ENCODE peak calls at places on chromosomes 13 and 19, in six cellular contexts. One of them, this sample, is unnamed.

GRCh38 chr13:24851546-24851945 is 87.6 kb downstream of the RNF17 start:
- DNase-seq in cardiac fibroblast: no peak
- DNase-seq in BJ: peak
- DNase-seq in mammary epithelial cell: peak
- DNase-seq in kidney epithelial cell: no peak
- DNase-seq in AG10803: peak
- DNase-seq in this sample: peak

GRCh38 chr13:20901668-20902437 is 693 bp downstream of the XPO4 start:
- DNase-seq in kidney epithelial cell: no peak
- DNase-seq in AG10803: peak
- DNase-seq in BJ: no peak
- DNase-seq in cardiac fibroblast: peak
- DNase-seq in mammary epithelial cell: peak
- DNase-seq in this sample: peak

GRCh38 chr19:21321996-21322395 is 7.2 kb downstream of the ZNF708 start:
- DNase-seq in BJ: no peak
- DNase-seq in cardiac fibroblast: peak
- DNase-seq in kidney epithelial cell: no peak
- DNase-seq in AG10803: peak
- DNase-seq in mammary epithelial cell: peak
- DNase-seq in this sample: peak

GRCh38 chr13:99417151-99417820 is 84.0 kb upstream of the TM9SF2 start:
- DNase-seq in BJ: no peak
- DNase-seq in mammary epithelial cell: no peak
- DNase-seq in AG10803: no peak
- DNase-seq in cardiac fibroblast: no peak
- DNase-seq in kidney epithelial cell: no peak
- DNase-seq in this sample: no peak

GRCh38 chr19:2171349-2172145 is 7.8 kb downstream of the DOT1L start:
- DNase-seq in mammary epithelial cell: no peak
- DNase-seq in kidney epithelial cell: no peak
- DNase-seq in cardiac fibroblast: peak
- DNase-seq in AG10803: no peak
- DNase-seq in BJ: no peak
- DNase-seq in this sample: peak

GRCh38 chr13:21548577-21548976 is 55.4 kb downstream of the MICU2 start:
- DNase-seq in mammary epithelial cell: no peak
- DNase-seq in AG10803: no peak
- DNase-seq in cardiac fibroblast: no peak
- DNase-seq in BJ: no peak
- DNase-seq in kidney epithelial cell: no peak
- DNase-seq in this sample: no peak

GRCh38 chr13:29959621-29960020 is 109.2 kb upstream of the UBL3 start:
- DNase-seq in kidney epithelial cell: no peak
- DNase-seq in cardiac fibroblast: no peak
- DNase-seq in AG10803: no peak
- DNase-seq in BJ: no peak
- DNase-seq in mammary epithelial cell: no peak
- DNase-seq in this sample: no peak

GRCh38 chr13:51786425-51787010 is 17.4 kb downstream of the DHRS12 start:
- DNase-seq in AG10803: peak
- DNase-seq in cardiac fibroblast: peak
- DNase-seq in BJ: no peak
- DNase-seq in kidney epithelial cell: no peak
- DNase-seq in mammary epithelial cell: no peak
- DNase-seq in this sample: no peak

GRCh38 chr19:56383826-56384605 is 9.3 kb downstream of the ZNF582 start:
- DNase-seq in cardiac fibroblast: no peak
- DNase-seq in kidney epithelial cell: no peak
- DNase-seq in AG10803: no peak
- DNase-seq in mammary epithelial cell: peak
- DNase-seq in BJ: no peak
- DNase-seq in this sample: peak

GRCh38 chr13:95530178-95530577 is 22.3 kb upstream of the CLDN10 start:
- DNase-seq in mammary epithelial cell: peak
- DNase-seq in AG10803: peak
- DNase-seq in cardiac fibroblast: peak
- DNase-seq in BJ: no peak
- DNase-seq in kidney epithelial cell: peak
- DNase-seq in this sample: peak

GRCh38 chr13:40984670-40985366 is 34.3 kb downstream of the ELF1 start:
- DNase-seq in kidney epithelial cell: no peak
- DNase-seq in cardiac fibroblast: no peak
- DNase-seq in BJ: no peak
- DNase-seq in AG10803: no peak
- DNase-seq in mammary epithelial cell: peak
- DNase-seq in this sample: peak

GRCh38 chr19:17205237-17206140 is 9.7 kb upstream of the USE1 start:
- DNase-seq in AG10803: peak
- DNase-seq in cardiac fibroblast: peak
- DNase-seq in kidney epithelial cell: no peak
- DNase-seq in BJ: no peak
- DNase-seq in mammary epithelial cell: peak
- DNase-seq in this sample: peak

GRCh38 chr19:10603873-10604459 is 16.9 kb upstream of the AP1M2 start:
- DNase-seq in AG10803: peak
- DNase-seq in mammary epithelial cell: peak
- DNase-seq in kidney epithelial cell: no peak
- DNase-seq in BJ: no peak
- DNase-seq in cardiac fibroblast: peak
- DNase-seq in this sample: peak

GRCh38 chr13:98541701-98542203 is 35.2 kb downstream of the STK24 start:
- DNase-seq in kidney epithelial cell: no peak
- DNase-seq in mammary epithelial cell: no peak
- DNase-seq in AG10803: no peak
- DNase-seq in BJ: no peak
- DNase-seq in cardiac fibroblast: no peak
- DNase-seq in this sample: peak

GRCh38 chr19:40219721-40220276 is 1.6 kb upstream of the TTC9B start:
- DNase-seq in AG10803: peak
- DNase-seq in mammary epithelial cell: peak
- DNase-seq in cardiac fibroblast: peak
- DNase-seq in kidney epithelial cell: peak
- DNase-seq in BJ: no peak
- DNase-seq in this sample: peak

GRCh38 chr19:10604460-10604980 is 17.4 kb upstream of the AP1M2 start:
- DNase-seq in BJ: no peak
- DNase-seq in AG10803: no peak
- DNase-seq in kidney epithelial cell: no peak
- DNase-seq in cardiac fibroblast: no peak
- DNase-seq in mammary epithelial cell: no peak
- DNase-seq in this sample: no peak

GRCh38 chr19:17447704-17448189 is 721 bp downstream of the TMEM221 start:
- DNase-seq in AG10803: no peak
- DNase-seq in kidney epithelial cell: no peak
- DNase-seq in BJ: no peak
- DNase-seq in cardiac fibroblast: no peak
- DNase-seq in mammary epithelial cell: no peak
- DNase-seq in this sample: no peak

DNA sequence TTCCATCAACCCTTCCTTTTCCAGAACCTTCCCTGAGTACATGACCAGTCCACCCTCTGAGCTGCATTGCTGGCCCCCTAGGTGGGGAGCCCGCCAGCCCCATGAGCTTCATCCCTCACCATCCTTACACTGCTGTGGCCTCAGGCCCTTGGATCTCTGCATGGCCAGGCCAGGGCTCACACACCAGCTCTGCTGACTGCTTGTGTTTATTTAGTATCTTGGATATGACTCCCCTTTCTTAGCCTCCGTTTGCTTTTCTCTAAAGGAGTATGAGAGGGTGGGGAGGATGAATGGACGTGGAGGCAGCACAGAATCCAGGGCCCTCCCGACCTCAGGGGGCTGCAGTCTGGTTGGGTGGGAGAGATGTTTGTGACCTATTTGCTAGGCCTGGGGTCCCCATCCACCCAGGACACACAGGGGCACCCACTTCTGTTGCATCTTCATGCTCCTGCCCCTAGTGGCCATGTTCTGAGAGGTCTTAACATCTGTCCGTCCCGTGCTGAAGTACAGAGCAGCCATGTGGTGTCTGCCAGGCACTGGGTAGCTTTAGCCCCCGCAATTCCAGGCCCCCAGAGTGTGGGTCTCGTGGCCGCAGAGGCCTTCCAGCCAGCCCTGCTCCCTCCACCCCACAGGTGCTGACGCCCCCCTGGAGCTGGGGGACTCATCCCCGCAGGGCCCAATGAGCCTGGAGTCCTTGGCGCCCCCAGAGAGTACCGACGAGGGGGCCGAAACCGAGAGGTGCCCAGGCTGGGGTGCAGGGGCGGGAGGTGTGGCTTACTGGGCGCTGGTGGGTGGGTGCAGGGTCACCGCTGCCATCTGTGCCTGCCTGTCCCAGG is 13.0 kb downstream of the ARHGEF1 start:
- DNase-seq in cardiac fibroblast: no peak
- DNase-seq in mammary epithelial cell: no peak
- DNase-seq in BJ: no peak
- DNase-seq in kidney epithelial cell: no peak
- DNase-seq in AG10803: no peak
- DNase-seq in this sample: no peak
- TF ChIP-seq CTCF in cardiac fibroblast: peak
- TF ChIP-seq CTCF in mammary epithelial cell: peak
- TF ChIP-seq CTCF in BJ: peak
- TF ChIP-seq CTCF in kidney epithelial cell: peak
- TF ChIP-seq CTCF in AG10803: peak
- TF ChIP-seq CTCF in this sample: peak

GRCh38 chr19:33564836-33565338 is 43.3 kb upstream of the PEPD start:
- DNase-seq in cardiac fibroblast: no peak
- DNase-seq in BJ: no peak
- DNase-seq in AG10803: no peak
- DNase-seq in mammary epithelial cell: no peak
- DNase-seq in kidney epithelial cell: no peak
- DNase-seq in this sample: no peak

GRCh38 chr19:33569822-33570221 is 48.2 kb upstream of the PEPD start:
- DNase-seq in mammary epithelial cell: no peak
- DNase-seq in kidney epithelial cell: no peak
- DNase-seq in cardiac fibroblast: no peak
- DNase-seq in AG10803: no peak
- DNase-seq in BJ: no peak
- DNase-seq in this sample: no peak

DNA sequence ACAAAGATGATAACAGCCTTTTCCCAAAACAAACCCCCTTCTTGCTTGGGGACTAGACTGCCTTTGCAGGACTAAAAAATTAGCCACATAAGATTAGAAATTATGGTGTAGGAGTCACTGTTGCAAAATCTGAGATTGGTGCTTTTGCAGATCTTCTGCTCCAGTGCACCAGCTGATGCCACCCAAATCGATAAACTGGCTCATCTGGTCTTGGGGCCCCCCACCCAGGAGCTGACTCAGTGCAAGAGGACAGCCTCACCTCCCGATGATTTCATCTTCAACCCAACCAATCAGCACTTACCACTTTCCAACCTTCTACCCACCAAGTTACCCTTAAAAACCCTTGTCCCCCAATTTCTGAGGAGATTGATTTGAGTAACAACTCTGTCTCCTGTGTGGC is 47.1 kb upstream of the PEPD start:
- DNase-seq in AG10803: no peak
- DNase-seq in kidney epithelial cell: no peak
- DNase-seq in cardiac fibroblast: no peak
- DNase-seq in BJ: no peak
- DNase-seq in mammary epithelial cell: no peak
- DNase-seq in this sample: no peak
- H3K4me3 ChIP-seq in AG10803: no peak
- H3K4me3 ChIP-seq in kidney epithelial cell: no peak
- H3K4me3 ChIP-seq in cardiac fibroblast: no peak
- H3K4me3 ChIP-seq in BJ: no peak
- H3K4me3 ChIP-seq in mammary epithelial cell: no peak
- H3K4me3 ChIP-seq in this sample: no peak

GRCh38 chr19:12657966-12658365 is 8.6 kb downstream of the MAN2B1 start:
- DNase-seq in kidney epithelial cell: no peak
- DNase-seq in cardiac fibroblast: no peak
- DNase-seq in mammary epithelial cell: no peak
- DNase-seq in AG10803: no peak
- DNase-seq in BJ: no peak
- DNase-seq in this sample: no peak

GRCh38 chr19:12655546-12655945 is 11.0 kb downstream of the MAN2B1 start:
- DNase-seq in kidney epithelial cell: no peak
- DNase-seq in BJ: no peak
- DNase-seq in mammary epithelial cell: no peak
- DNase-seq in AG10803: no peak
- DNase-seq in cardiac fibroblast: no peak
- DNase-seq in this sample: no peak

GRCh38 chr19:12652219-12652618 is 14.3 kb downstream of the MAN2B1 start:
- DNase-seq in cardiac fibroblast: no peak
- DNase-seq in BJ: no peak
- DNase-seq in AG10803: no peak
- DNase-seq in mammary epithelial cell: no peak
- DNase-seq in kidney epithelial cell: no peak
- DNase-seq in this sample: no peak

GRCh38 chr19:12660980-12661379 is 5.6 kb downstream of the MAN2B1 start:
- DNase-seq in cardiac fibroblast: no peak
- DNase-seq in BJ: no peak
- DNase-seq in kidney epithelial cell: no peak
- DNase-seq in mammary epithelial cell: no peak
- DNase-seq in AG10803: no peak
- DNase-seq in this sample: no peak

GRCh38 chr19:12656899-12657571 is 9.5 kb downstream of the MAN2B1 start:
- DNase-seq in cardiac fibroblast: no peak
- DNase-seq in mammary epithelial cell: no peak
- DNase-seq in AG10803: no peak
- DNase-seq in BJ: no peak
- DNase-seq in kidney epithelial cell: no peak
- DNase-seq in this sample: no peak
- TF ChIP-seq CTCF in cardiac fibroblast: no peak
- TF ChIP-seq CTCF in mammary epithelial cell: no peak
- TF ChIP-seq CTCF in AG10803: no peak
- TF ChIP-seq CTCF in BJ: no peak
- TF ChIP-seq CTCF in kidney epithelial cell: no peak
- TF ChIP-seq CTCF in this sample: no peak

GRCh38 chr13:112981361-112981905 is 12.4 kb downstream of the MCF2L start:
- DNase-seq in cardiac fibroblast: no peak
- DNase-seq in BJ: no peak
- DNase-seq in kidney epithelial cell: no peak
- DNase-seq in mammary epithelial cell: no peak
- DNase-seq in AG10803: no peak
- DNase-seq in this sample: no peak

GRCh38 chr13:112984501-112984900 is 15.5 kb downstream of the MCF2L start:
- DNase-seq in mammary epithelial cell: no peak
- DNase-seq in kidney epithelial cell: no peak
- DNase-seq in cardiac fibroblast: no peak
- DNase-seq in BJ: no peak
- DNase-seq in AG10803: no peak
- DNase-seq in this sample: no peak

GRCh38 chr13:112983428-112984196 is 14.6 kb downstream of the MCF2L start:
- DNase-seq in kidney epithelial cell: no peak
- DNase-seq in BJ: no peak
- DNase-seq in mammary epithelial cell: no peak
- DNase-seq in AG10803: no peak
- DNase-seq in cardiac fibroblast: no peak
- DNase-seq in this sample: no peak

GRCh38 chr13:112982281-112983041 is 13.4 kb downstream of the MCF2L start:
- DNase-seq in BJ: no peak
- DNase-seq in kidney epithelial cell: no peak
- DNase-seq in AG10803: no peak
- DNase-seq in mammary epithelial cell: no peak
- DNase-seq in cardiac fibroblast: no peak
- DNase-seq in this sample: no peak

DNA sequence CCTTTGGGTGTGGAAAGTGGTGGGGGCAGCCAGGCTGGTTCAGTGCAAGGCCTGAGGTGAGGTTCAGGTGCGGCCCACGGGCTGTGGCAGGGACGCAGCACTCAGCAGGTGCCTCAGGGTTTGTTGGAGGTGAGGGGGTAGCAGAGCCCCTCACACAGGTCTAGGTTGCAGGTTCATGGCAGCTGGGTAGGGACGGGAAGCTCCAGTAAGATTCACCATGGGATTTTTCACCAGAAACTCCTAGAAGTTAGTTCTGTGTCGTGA is 14.0 kb downstream of the MCF2L start:
- DNase-seq in cardiac fibroblast: no peak
- DNase-seq in AG10803: no peak
- DNase-seq in BJ: no peak
- DNase-seq in kidney epithelial cell: no peak
- DNase-seq in mammary epithelial cell: no peak
- DNase-seq in this sample: no peak
- H3K4me3 ChIP-seq in cardiac fibroblast: no peak
- H3K4me3 ChIP-seq in AG10803: no peak
- H3K4me3 ChIP-seq in BJ: no peak
- H3K4me3 ChIP-seq in kidney epithelial cell: no peak
- H3K4me3 ChIP-seq in mammary epithelial cell: no peak
- H3K4me3 ChIP-seq in this sample: no peak

This sample was measured in fibroblast of mammary gland.